ENCODE peak calls at places on chromosomes 4 and X, in seven cellular contexts. One of them, this sample, is unnamed.

GRCh38 chr4:80492761-80493160 is 157.2 kb downstream of the CFAP299 start:
- DNase-seq in endodermal cell: no peak
- DNase-seq in GM12891: no peak
- DNase-seq in nephron progenitor cell: no peak
- DNase-seq in SW 1271: no peak
- DNase-seq in NT2/D1: no peak
- DNase-seq in M059J: peak
- DNase-seq in this sample: no peak

GRCh38 chr4:98828801-98829200 is 100.1 kb downstream of the EIF4E start:
- DNase-seq in NT2/D1: peak
- DNase-seq in endodermal cell: peak
- DNase-seq in SW 1271: no peak
- DNase-seq in nephron progenitor cell: no peak
- DNase-seq in GM12891: no peak
- DNase-seq in M059J: peak
- DNase-seq in this sample: no peak

GRCh38 chr4:53905935-53906377 is 158.4 kb downstream of the CHIC2 start:
- DNase-seq in NT2/D1: peak
- DNase-seq in GM12891: no peak
- DNase-seq in SW 1271: no peak
- DNase-seq in endodermal cell: peak
- DNase-seq in nephron progenitor cell: peak
- DNase-seq in M059J: peak
- DNase-seq in this sample: no peak

GRCh38 chrX:48909703-48910102 is 1.7 kb downstream of the SLC35A2 start:
- DNase-seq in SW 1271: no peak
- DNase-seq in M059J: no peak
- DNase-seq in nephron progenitor cell: no peak
- DNase-seq in endodermal cell: no peak
- DNase-seq in NT2/D1: no peak
- DNase-seq in GM12891: no peak
- DNase-seq in this sample: no peak

GRCh38 chrX:17474892-17475291 is 99.9 kb downstream of the NHS start:
- DNase-seq in M059J: peak
- DNase-seq in nephron progenitor cell: no peak
- DNase-seq in GM12891: no peak
- DNase-seq in endodermal cell: no peak
- DNase-seq in NT2/D1: no peak
- DNase-seq in SW 1271: no peak
- DNase-seq in this sample: no peak

GRCh38 chrX:145735036-145735435 is 82.6 kb upstream of the SLITRK2 start:
- DNase-seq in NT2/D1: no peak
- DNase-seq in M059J: no peak
- DNase-seq in SW 1271: no peak
- DNase-seq in nephron progenitor cell: no peak
- DNase-seq in GM12891: no peak
- DNase-seq in endodermal cell: no peak
- DNase-seq in this sample: no peak

GRCh38 chr4:26074672-26075071 is 160.7 kb downstream of the SMIM20 start:
- DNase-seq in endodermal cell: no peak
- DNase-seq in nephron progenitor cell: no peak
- DNase-seq in M059J: no peak
- DNase-seq in SW 1271: no peak
- DNase-seq in NT2/D1: no peak
- DNase-seq in GM12891: peak
- DNase-seq in this sample: peak

GRCh38 chr4:164536829-164537228 is 217.1 kb upstream of the SMIM31 start:
- DNase-seq in GM12891: no peak
- DNase-seq in SW 1271: no peak
- DNase-seq in NT2/D1: no peak
- DNase-seq in M059J: peak
- DNase-seq in nephron progenitor cell: no peak
- DNase-seq in endodermal cell: no peak
- DNase-seq in this sample: no peak

GRCh38 chrX:134600714-134601113 is 57.6 kb downstream of the PLAC1 start:
- DNase-seq in nephron progenitor cell: no peak
- DNase-seq in GM12891: no peak
- DNase-seq in NT2/D1: no peak
- DNase-seq in SW 1271: no peak
- DNase-seq in endodermal cell: no peak
- DNase-seq in M059J: peak
- DNase-seq in this sample: no peak

GRCh38 chrX:50430917-50431316 is 39.7 kb downstream of the DGKK start:
- DNase-seq in SW 1271: no peak
- DNase-seq in M059J: peak
- DNase-seq in endodermal cell: no peak
- DNase-seq in NT2/D1: no peak
- DNase-seq in GM12891: no peak
- DNase-seq in nephron progenitor cell: no peak
- DNase-seq in this sample: no peak

GRCh38 chr4:98510757-98511517 is 147.5 kb downstream of the TSPAN5 start:
- DNase-seq in M059J: peak
- DNase-seq in NT2/D1: no peak
- DNase-seq in nephron progenitor cell: no peak
- DNase-seq in SW 1271: no peak
- DNase-seq in GM12891: no peak
- DNase-seq in endodermal cell: no peak
- DNase-seq in this sample: no peak

GRCh38 chr4:153393397-153393796 is 48.9 kb downstream of the MND1 start:
- DNase-seq in nephron progenitor cell: no peak
- DNase-seq in GM12891: no peak
- DNase-seq in M059J: peak
- DNase-seq in endodermal cell: no peak
- DNase-seq in SW 1271: no peak
- DNase-seq in NT2/D1: no peak
- DNase-seq in this sample: no peak

GRCh38 chr4:168503652-168504362 is 7.0 kb downstream of the PALLD start:
- DNase-seq in M059J: no peak
- DNase-seq in endodermal cell: no peak
- DNase-seq in NT2/D1: no peak
- DNase-seq in nephron progenitor cell: no peak
- DNase-seq in GM12891: no peak
- DNase-seq in SW 1271: no peak
- DNase-seq in this sample: no peak

GRCh38 chr4:103075435-103075893 is 1.1 kb downstream of the SLC9B2 start:
- DNase-seq in SW 1271: no peak
- DNase-seq in GM12891: no peak
- DNase-seq in NT2/D1: no peak
- DNase-seq in M059J: peak
- DNase-seq in endodermal cell: no peak
- DNase-seq in nephron progenitor cell: no peak
- DNase-seq in this sample: no peak

GRCh38 chrX:152641996-152642395 is 4.3 kb downstream of the GABRQ start:
- DNase-seq in nephron progenitor cell: peak
- DNase-seq in SW 1271: no peak
- DNase-seq in endodermal cell: peak
- DNase-seq in GM12891: no peak
- DNase-seq in NT2/D1: no peak
- DNase-seq in M059J: peak
- DNase-seq in this sample: no peak